ENCODE peak calls at places on chromosomes 2 and 18, in six cellular contexts. One of them, this sample, is unnamed.

GRCh38 chr2:4763009-4763408 is 929.2 kb upstream of the SOX11 start:
- DNase-seq in psoas muscle: no peak
- DNase-seq in A549: peak; percentile 33
- DNase-seq in epithelial cell of proximal tubule: no peak
- DNase-seq in cardiac muscle cell: peak; percentile 78
- DNase-seq in left ventricle myocardium inferior: no peak
- DNase-seq in this sample: no peak

GRCh38 chr2:176002684-176003225 is 688 bp upstream of the LNPK start:
- DNase-seq in cardiac muscle cell: peak; percentile 48
- DNase-seq in psoas muscle: peak; percentile 65
- DNase-seq in A549: peak; percentile 13
- DNase-seq in epithelial cell of proximal tubule: no peak
- DNase-seq in left ventricle myocardium inferior: no peak
- DNase-seq in this sample: no peak

GRCh38 chr2:157990173-157990572 is 111.5 kb upstream of the UPP2 start:
- DNase-seq in psoas muscle: no peak
- DNase-seq in A549: no peak
- DNase-seq in left ventricle myocardium inferior: no peak
- DNase-seq in epithelial cell of proximal tubule: no peak
- DNase-seq in cardiac muscle cell: no peak
- DNase-seq in this sample: no peak

GRCh38 chr2:33791625-33792024 is 192.5 kb upstream of the FAM98A start:
- DNase-seq in cardiac muscle cell: no peak
- DNase-seq in epithelial cell of proximal tubule: peak; percentile 70
- DNase-seq in left ventricle myocardium inferior: no peak
- DNase-seq in psoas muscle: no peak
- DNase-seq in A549: peak; percentile 33
- DNase-seq in this sample: no peak

GRCh38 chr18:32301361-32301760 is 111.5 kb downstream of the MEP1B start:
- DNase-seq in epithelial cell of proximal tubule: no peak
- DNase-seq in cardiac muscle cell: no peak
- DNase-seq in psoas muscle: no peak
- DNase-seq in left ventricle myocardium inferior: no peak
- DNase-seq in A549: no peak
- DNase-seq in this sample: no peak

GRCh38 chr2:157056200-157056676 is 201.3 kb upstream of the GALNT5 start:
- DNase-seq in cardiac muscle cell: no peak
- DNase-seq in epithelial cell of proximal tubule: no peak
- DNase-seq in A549: peak; percentile 68
- DNase-seq in psoas muscle: no peak
- DNase-seq in left ventricle myocardium inferior: no peak
- DNase-seq in this sample: no peak

GRCh38 chr18:53991202-53991601 is 233.3 kb downstream of the MBD2 start:
- DNase-seq in epithelial cell of proximal tubule: peak; percentile 56
- DNase-seq in cardiac muscle cell: no peak
- DNase-seq in psoas muscle: no peak
- DNase-seq in left ventricle myocardium inferior: no peak
- DNase-seq in A549: peak; percentile 24
- DNase-seq in this sample: no peak

GRCh38 chr2:106358081-106358480 is 110.1 kb downstream of the RGPD3 start:
- DNase-seq in cardiac muscle cell: no peak
- DNase-seq in epithelial cell of proximal tubule: no peak
- DNase-seq in left ventricle myocardium inferior: no peak
- DNase-seq in psoas muscle: no peak
- DNase-seq in A549: no peak
- DNase-seq in this sample: no peak

GRCh38 chr2:111930404-111930803 is 32.0 kb downstream of the MERTK start:
- DNase-seq in psoas muscle: no peak
- DNase-seq in epithelial cell of proximal tubule: no peak
- DNase-seq in cardiac muscle cell: no peak
- DNase-seq in left ventricle myocardium inferior: no peak
- DNase-seq in A549: no peak
- DNase-seq in this sample: no peak

GRCh38 chr18:55354795-55355194 is 233.2 kb downstream of the TCF4 start:
- DNase-seq in cardiac muscle cell: no peak
- DNase-seq in epithelial cell of proximal tubule: no peak
- DNase-seq in left ventricle myocardium inferior: no peak
- DNase-seq in psoas muscle: no peak
- DNase-seq in A549: no peak
- DNase-seq in this sample: no peak

GRCh38 chr2:73295751-73296400 is 2.5 kb upstream of the EGR4 start:
- DNase-seq in epithelial cell of proximal tubule: no peak
- DNase-seq in left ventricle myocardium inferior: no peak
- DNase-seq in A549: peak; percentile 35
- DNase-seq in psoas muscle: no peak
- DNase-seq in cardiac muscle cell: no peak
- DNase-seq in this sample: no peak

GRCh38 chr2:57711991-57712390 is 334.6 kb upstream of the VRK2 start:
- DNase-seq in psoas muscle: no peak
- DNase-seq in left ventricle myocardium inferior: no peak
- DNase-seq in cardiac muscle cell: no peak
- DNase-seq in A549: no peak
- DNase-seq in epithelial cell of proximal tubule: no peak
- DNase-seq in this sample: no peak

GRCh38 chr2:166750624-166751023 is 137.7 kb upstream of the XIRP2 start:
- DNase-seq in left ventricle myocardium inferior: no peak
- DNase-seq in cardiac muscle cell: no peak
- DNase-seq in epithelial cell of proximal tubule: no peak
- DNase-seq in psoas muscle: no peak
- DNase-seq in A549: no peak
- DNase-seq in this sample: no peak

GRCh38 chr2:109128466-109129355 is at the start of gene SH3RF3:
- DNase-seq in psoas muscle: peak; percentile 83
- DNase-seq in left ventricle myocardium inferior: peak; percentile 68
- DNase-seq in cardiac muscle cell: peak; percentile 51
- DNase-seq in epithelial cell of proximal tubule: no peak
- DNase-seq in A549: peak; percentile 61
- DNase-seq in this sample: no peak

GRCh38 chr2:230871361-230872150 is 6.8 kb downstream of the ITM2C start:
- DNase-seq in cardiac muscle cell: no peak
- DNase-seq in left ventricle myocardium inferior: no peak
- DNase-seq in epithelial cell of proximal tubule: no peak
- DNase-seq in psoas muscle: no peak
- DNase-seq in A549: no peak
- DNase-seq in this sample: no peak

GRCh38 chr2:160952462-160952861 is 207.8 kb upstream of the TANK start:
- DNase-seq in cardiac muscle cell: no peak
- DNase-seq in psoas muscle: peak; percentile 70
- DNase-seq in epithelial cell of proximal tubule: no peak
- DNase-seq in A549: no peak
- DNase-seq in left ventricle myocardium inferior: peak; percentile 51
- DNase-seq in this sample: no peak

GRCh38 chr2:18987592-18988073 is 370.8 kb downstream of the OSR1 start:
- DNase-seq in psoas muscle: peak; percentile 81
- DNase-seq in A549: peak; percentile 84
- DNase-seq in left ventricle myocardium inferior: peak; percentile 69
- DNase-seq in cardiac muscle cell: peak; percentile 14
- DNase-seq in epithelial cell of proximal tubule: peak; percentile 15
- DNase-seq in this sample: peak; percentile 66

GRCh38 chr18:5107990-5108389 is 89.1 kb downstream of the AKAIN1 start:
- DNase-seq in epithelial cell of proximal tubule: no peak
- DNase-seq in cardiac muscle cell: peak; percentile 61
- DNase-seq in A549: no peak
- DNase-seq in psoas muscle: no peak
- DNase-seq in left ventricle myocardium inferior: no peak
- DNase-seq in this sample: no peak

GRCh38 chr2:120109186-120110061 is 96.5 kb downstream of the EPB41L5 start:
- DNase-seq in psoas muscle: no peak
- DNase-seq in A549: peak; percentile 54
- DNase-seq in left ventricle myocardium inferior: no peak
- DNase-seq in cardiac muscle cell: no peak
- DNase-seq in epithelial cell of proximal tubule: no peak
- DNase-seq in this sample: no peak

GRCh38 chr2:235639885-235640284 is 146.0 kb downstream of the AGAP1 start:
- DNase-seq in left ventricle myocardium inferior: no peak
- DNase-seq in A549: no peak
- DNase-seq in epithelial cell of proximal tubule: no peak
- DNase-seq in psoas muscle: no peak
- DNase-seq in cardiac muscle cell: no peak
- DNase-seq in this sample: no peak

GRCh38 chr2:152063325-152063924 is 35.4 kb downstream of the CACNB4 start:
- DNase-seq in cardiac muscle cell: no peak
- DNase-seq in epithelial cell of proximal tubule: no peak
- DNase-seq in A549: no peak
- DNase-seq in left ventricle myocardium inferior: no peak
- DNase-seq in psoas muscle: no peak
- DNase-seq in this sample: no peak

GRCh38 chr2:64852771-64853241 is 136.4 kb upstream of the SLC1A4 start:
- DNase-seq in psoas muscle: no peak
- DNase-seq in A549: no peak
- DNase-seq in epithelial cell of proximal tubule: no peak
- DNase-seq in cardiac muscle cell: no peak
- DNase-seq in left ventricle myocardium inferior: no peak
- DNase-seq in this sample: no peak

GRCh38 chr18:76975577-76976110 is 153.3 kb downstream of the ZNF236 start:
- DNase-seq in A549: no peak
- DNase-seq in epithelial cell of proximal tubule: no peak
- DNase-seq in left ventricle myocardium inferior: no peak
- DNase-seq in cardiac muscle cell: no peak
- DNase-seq in psoas muscle: no peak
- DNase-seq in this sample: no peak

GRCh38 chr2:54593249-54593648 is 130.2 kb upstream of the EML6 start:
- DNase-seq in cardiac muscle cell: no peak
- DNase-seq in psoas muscle: no peak
- DNase-seq in epithelial cell of proximal tubule: no peak
- DNase-seq in left ventricle myocardium inferior: no peak
- DNase-seq in A549: no peak
- DNase-seq in this sample: no peak

GRCh38 chr2:139864821-139865302 is 1084.7 kb upstream of the NXPH2 start:
- DNase-seq in cardiac muscle cell: no peak
- DNase-seq in epithelial cell of proximal tubule: no peak
- DNase-seq in A549: peak; percentile 10
- DNase-seq in psoas muscle: no peak
- DNase-seq in left ventricle myocardium inferior: no peak
- DNase-seq in this sample: no peak

GRCh38 chr2:112480540-112481049 is 1.4 kb upstream of the TTL start:
- DNase-seq in cardiac muscle cell: no peak
- DNase-seq in A549: peak; percentile 53
- DNase-seq in psoas muscle: no peak
- DNase-seq in epithelial cell of proximal tubule: no peak
- DNase-seq in left ventricle myocardium inferior: no peak
- DNase-seq in this sample: no peak

GRCh38 chr2:153404792-153405191 is 73.8 kb downstream of the RPRM start:
- DNase-seq in left ventricle myocardium inferior: no peak
- DNase-seq in A549: no peak
- DNase-seq in cardiac muscle cell: no peak
- DNase-seq in epithelial cell of proximal tubule: no peak
- DNase-seq in psoas muscle: no peak
- DNase-seq in this sample: no peak

GRCh38 chr2:211114826-211115450 is 558.5 kb downstream of the CPS1 start:
- DNase-seq in A549: no peak
- DNase-seq in cardiac muscle cell: no peak
- DNase-seq in psoas muscle: no peak
- DNase-seq in left ventricle myocardium inferior: no peak
- DNase-seq in epithelial cell of proximal tubule: no peak
- DNase-seq in this sample: no peak

GRCh38 chr2:234977228-234977679 is 25.4 kb downstream of the SH3BP4 start:
- DNase-seq in A549: no peak
- DNase-seq in cardiac muscle cell: no peak
- DNase-seq in epithelial cell of proximal tubule: no peak
- DNase-seq in left ventricle myocardium inferior: no peak
- DNase-seq in psoas muscle: no peak
- DNase-seq in this sample: no peak

GRCh38 chr2:217978536-217979150 is 24.2 kb downstream of the TNS1 start:
- DNase-seq in psoas muscle: no peak
- DNase-seq in epithelial cell of proximal tubule: no peak
- DNase-seq in A549: no peak
- DNase-seq in left ventricle myocardium inferior: no peak
- DNase-seq in cardiac muscle cell: peak; percentile 56
- DNase-seq in this sample: no peak

DNA sequence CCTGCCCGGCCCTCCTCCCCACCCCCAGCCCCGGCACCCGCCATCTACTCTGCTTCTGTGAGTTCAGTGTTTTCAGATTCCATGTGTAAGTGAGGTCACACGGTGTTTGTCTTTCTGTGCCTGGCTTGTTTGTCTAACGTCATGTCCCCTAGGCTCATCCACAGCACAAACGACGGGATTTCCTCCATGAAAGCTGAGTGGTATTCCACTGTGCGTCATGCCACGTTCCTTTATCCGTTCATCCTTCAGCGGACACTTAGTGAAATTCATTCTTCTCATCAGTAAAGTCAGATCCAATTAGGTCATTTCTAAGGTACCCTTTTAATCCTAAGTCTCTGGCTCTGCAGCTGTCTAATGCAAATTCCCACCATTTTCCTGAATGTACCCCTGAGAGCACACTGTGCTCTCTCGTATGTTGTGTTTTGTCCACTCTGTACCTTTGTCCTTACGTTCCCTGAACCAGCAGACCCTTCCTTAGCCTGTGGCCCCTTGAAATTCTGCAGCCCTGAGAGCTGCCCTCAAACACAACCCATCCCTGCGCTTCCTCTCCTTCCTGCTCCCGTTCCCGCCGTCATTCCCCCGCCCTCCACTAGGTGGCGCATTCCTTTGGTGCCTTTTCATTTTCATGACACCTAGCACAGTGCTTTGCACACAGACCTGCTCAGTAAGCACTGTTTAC is 44.1 kb downstream of the TRAPPC12 start:
- DNase-seq in cardiac muscle cell: peak; percentile 57
- DNase-seq in epithelial cell of proximal tubule: no peak
- DNase-seq in left ventricle myocardium inferior: peak; percentile 65
- DNase-seq in psoas muscle: peak; percentile 81
- DNase-seq in A549: peak; percentile 63
- DNase-seq in this sample: no peak
- H3K4me3 ChIP-seq in cardiac muscle cell: no peak overlapping the region
- H3K4me3 ChIP-seq in epithelial cell of proximal tubule: no peak overlapping the region
- H3K4me3 ChIP-seq in left ventricle myocardium inferior: no peak overlapping the region
- H3K4me3 ChIP-seq in psoas muscle: no peak overlapping the region
- H3K4me3 ChIP-seq in A549: no peak overlapping the region
- H3K4me3 ChIP-seq in this sample: no peak overlapping the region

DNA sequence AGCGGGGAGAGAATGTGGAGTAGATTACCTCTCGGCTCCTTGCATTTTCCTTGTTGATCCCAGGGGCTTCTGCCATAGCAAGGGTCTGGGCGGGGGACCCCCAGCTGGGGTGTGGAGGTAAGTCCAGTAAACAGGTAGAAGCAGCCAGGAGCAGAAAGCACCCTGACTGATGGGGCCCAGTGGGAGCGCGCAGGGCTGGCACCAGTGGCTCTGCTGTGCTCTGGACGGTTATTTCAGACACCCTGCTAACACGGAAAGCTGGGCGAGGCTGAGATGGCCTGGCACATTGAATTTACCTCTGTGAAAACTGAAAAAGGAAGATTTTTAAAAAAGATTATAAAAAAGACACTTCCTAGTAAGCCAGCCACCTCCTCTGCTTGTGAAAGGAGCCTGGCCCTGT is 109.6 kb upstream of the STPG4 start:
- DNase-seq in cardiac muscle cell: no peak
- DNase-seq in psoas muscle: no peak
- DNase-seq in A549: no peak
- DNase-seq in epithelial cell of proximal tubule: no peak
- DNase-seq in left ventricle myocardium inferior: no peak
- DNase-seq in this sample: no peak
- H3K4me3 ChIP-seq in cardiac muscle cell: no peak overlapping the region
- H3K4me3 ChIP-seq in psoas muscle: no peak overlapping the region
- H3K4me3 ChIP-seq in A549: no peak overlapping the region
- H3K4me3 ChIP-seq in epithelial cell of proximal tubule: no peak overlapping the region
- H3K4me3 ChIP-seq in left ventricle myocardium inferior: no peak overlapping the region
- H3K4me3 ChIP-seq in this sample: no peak overlapping the region

GRCh38 chr2:15913146-15913545 is 27.2 kb upstream of the MYCN start:
- DNase-seq in A549: peak; percentile 18
- DNase-seq in psoas muscle: no peak
- DNase-seq in left ventricle myocardium inferior: no peak
- DNase-seq in epithelial cell of proximal tubule: peak; percentile 63
- DNase-seq in cardiac muscle cell: no peak
- DNase-seq in this sample: no peak
- H3K4me3 ChIP-seq in A549: no peak overlapping the region
- H3K4me3 ChIP-seq in psoas muscle: no peak overlapping the region
- H3K4me3 ChIP-seq in left ventricle myocardium inferior: no peak overlapping the region
- H3K4me3 ChIP-seq in epithelial cell of proximal tubule: no peak overlapping the region
- H3K4me3 ChIP-seq in cardiac muscle cell: no peak overlapping the region
- H3K4me3 ChIP-seq in this sample: no peak overlapping the region

GRCh38 chr2:85436836-85437487 is 18.4 kb downstream of the SH2D6 start:
- DNase-seq in cardiac muscle cell: no peak
- DNase-seq in psoas muscle: no peak
- DNase-seq in left ventricle myocardium inferior: no peak
- DNase-seq in A549: no peak
- DNase-seq in epithelial cell of proximal tubule: no peak
- DNase-seq in this sample: no peak
- H3K4me3 ChIP-seq in cardiac muscle cell: no peak overlapping the region
- H3K4me3 ChIP-seq in psoas muscle: peak overlapping the region; percentile 63
- H3K4me3 ChIP-seq in left ventricle myocardium inferior: peak overlapping the region; percentile 67
- H3K4me3 ChIP-seq in A549: no peak overlapping the region
- H3K4me3 ChIP-seq in epithelial cell of proximal tubule: no peak overlapping the region
- H3K4me3 ChIP-seq in this sample: no peak overlapping the region